ENCODE peak calls at places on chromosomes 13 and 19, in nine cellular contexts. M is testis, U is cardiac fibroblast, S is WERI-Rb-1, O is AG04449, Y is uterus, D is suprapubic skin, Z is fibroblast of lung, W is astrocyte of the spinal cord. I is an unnamed sample.

GRCh38 chr13:33258437-33259193 is 26.9 kb downstream of the STARD13 start:
- DNase-seq in M (no peak), U (peak; percentile 74), S (no peak), O (no peak), Y (peak; percentile 37), D (no peak), Z (peak; percentile 59), W (no peak), I (no peak)

GRCh38 chr13:108993346-108993745 is 363.9 kb downstream of the MYO16 start:
- DNase-seq in M (no peak), U (no peak), S (no peak), O (no peak), Y (no peak), D (no peak), Z (peak; percentile 43), W (no peak), I (peak; percentile 72)

GRCh38 chr19:45958763-45959516 is 14.7 kb downstream of the NOVA2 start:
- DNase-seq in M (no peak), U (no peak), S (peak; percentile 66), O (no peak), Y (no peak), D (no peak), Z (peak; percentile 91), W (peak; percentile 6), I (no peak)

GRCh38 chr13:110520431-110521295 is 40.9 kb downstream of the RAB20 start:
- DNase-seq in M (peak; percentile 89), U (peak; percentile 93), S (no peak), O (no peak), Y (peak; percentile 65), D (peak; percentile 92), Z (peak; percentile 66), W (peak; percentile 76), I (no peak)

GRCh38 chr13:100725472-100725871 is 50.9 kb upstream of the TMTC4 start:
- DNase-seq in M (no peak), U (no peak), S (no peak), O (no peak), Y (no peak), D (no peak), Z (no peak), W (no peak), I (no peak)

GRCh38 chr19:455031-455705 is 5.7 kb downstream of the SHC2 start:
- DNase-seq in M (no peak), U (no peak), S (peak; percentile 29), O (no peak), Y (no peak), D (no peak), Z (no peak), W (no peak), I (no peak)

GRCh38 chr13:36822786-36823185 is 3.8 kb downstream of the RFXAP start:
- DNase-seq in M (no peak), U (peak; percentile 19), S (no peak), O (no peak), Y (no peak), D (no peak), Z (peak; percentile 34), W (peak; percentile 28), I (no peak)

GRCh38 chr19:43460362-43461016 is 4.9 kb downstream of the LYPD3 start:
- DNase-seq in M (no peak), U (no peak), S (no peak), O (no peak), Y (no peak), D (no peak), Z (no peak), W (no peak), I (peak; percentile 31)

GRCh38 chr19:49591731-49592485 is 926 bp downstream of the PRR12 start:
- DNase-seq in M (no peak), U (peak; percentile 42), S (peak; percentile 73), O (no peak), Y (peak; percentile 51), D (peak; percentile 84), Z (peak; percentile 49), W (peak; percentile 45), I (peak; percentile 60)

GRCh38 chr19:3162418-3163229 is 15.9 kb upstream of the S1PR4 start:
- DNase-seq in M (peak; percentile 84), U (no peak), S (no peak), O (no peak), Y (no peak), D (no peak), Z (no peak), W (no peak), I (peak; percentile 45)

GRCh38 chr13:39900106-39900750 is 244.8 kb downstream of the COG6 start:
- DNase-seq in M (peak; percentile 22), U (peak; percentile 84), S (no peak), O (no peak), Y (no peak), D (no peak), Z (peak; percentile 74), W (peak; percentile 59), I (no peak)

DNA sequence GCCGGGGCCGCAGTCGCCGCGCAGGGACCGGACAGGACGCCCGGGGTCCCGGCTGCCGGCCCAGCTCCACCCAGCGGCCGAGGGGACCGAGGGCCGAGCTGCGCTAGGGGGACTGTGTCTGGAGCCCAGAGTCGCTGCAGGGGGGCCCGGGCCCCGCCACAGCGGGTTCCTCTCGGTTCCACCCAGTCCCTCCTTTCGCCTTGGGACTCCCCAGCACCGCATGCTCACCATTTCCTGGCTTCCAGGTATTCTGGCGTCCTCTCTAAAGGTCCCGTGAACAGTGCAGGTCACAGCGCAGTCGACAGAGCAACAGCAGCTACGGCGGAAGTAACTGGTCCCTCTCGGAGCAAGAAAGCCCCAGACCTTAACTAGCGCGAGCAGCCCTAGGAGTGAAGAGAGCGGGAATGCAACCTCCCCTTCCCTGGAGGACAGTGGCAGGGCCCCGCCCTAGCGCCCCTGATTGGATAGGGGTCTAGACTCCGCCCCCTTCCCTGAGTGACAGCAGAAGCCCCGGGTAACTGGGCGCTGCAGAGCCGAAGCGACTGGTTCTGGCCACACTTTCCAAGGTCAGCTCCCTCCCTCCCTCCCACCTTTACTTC is at the start of gene ZNF878:
- DNase-seq in M (peak; percentile 95), U (peak; percentile 85), S (peak; percentile 99), O (no peak), Y (peak; percentile 88), D (peak; percentile 92), Z (peak; percentile 86), W (peak; percentile 83), I (peak; percentile 66)
- TF ChIP-seq CTCF in M (no peak), U (no peak), S (peak; percentile 36), O (no peak), Y (peak; percentile 3), D (no peak), Z (no peak), W (peak; percentile 14), I (no peak)

GRCh38 chr19:29336425-29336824 is 123.5 kb upstream of the UQCRFS1 start:
- DNase-seq in M (no peak), U (no peak), S (no peak), O (no peak), Y (no peak), D (no peak), Z (no peak), W (no peak), I (no peak)

DNA sequence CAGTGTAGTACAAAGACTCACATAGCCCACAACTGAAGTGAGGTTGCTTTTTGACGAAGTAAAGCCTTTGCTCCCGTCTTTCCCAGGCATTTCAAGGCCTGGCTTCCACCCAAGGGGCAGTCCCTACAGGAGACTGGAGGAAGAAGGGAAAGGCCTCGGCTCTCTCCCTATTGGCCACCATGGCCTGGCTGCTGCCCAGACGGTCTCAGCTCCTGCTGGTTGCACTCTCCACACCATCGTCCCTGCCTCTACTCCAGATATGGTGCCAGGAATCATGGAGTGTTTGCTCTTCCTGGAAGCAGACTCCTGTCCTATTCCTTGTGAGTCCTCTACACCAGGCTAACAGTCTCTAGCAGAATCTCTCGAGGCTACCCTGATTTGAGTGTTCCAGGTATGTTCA is 124.1 kb upstream of the UQCRFS1 start:
- DNase-seq in M (no peak), U (no peak), S (no peak), O (no peak), Y (no peak), D (no peak), Z (no peak), W (no peak), I (no peak)
- H3K4me3 ChIP-seq in M (no peak overlapping the region), U (no peak overlapping the region), S (no peak overlapping the region), O (no peak overlapping the region), Y (no peak overlapping the region), D (no peak overlapping the region), Z (no peak overlapping the region), W (no peak overlapping the region), I (no peak overlapping the region)

GRCh38 chr13:57075588-57075987 is 65.1 kb upstream of the PRR20A start:
- DNase-seq in M (no peak), U (no peak), S (no peak), O (no peak), Y (no peak), D (no peak), Z (no peak), W (no peak), I (no peak)
- TF ChIP-seq CTCF in M (no peak), U (no peak), S (no peak), O (no peak), Y (no peak), D (no peak), Z (no peak), W (no peak), I (no peak)

GRCh38 chr19:40661616-40662015 is 28.8 kb downstream of the NUMBL start:
- DNase-seq in M (no peak), U (no peak), S (no peak), O (no peak), Y (no peak), D (no peak), Z (no peak), W (no peak), I (no peak)
- H3K4me3 ChIP-seq in M (no peak overlapping the region), U (no peak overlapping the region), S (no peak overlapping the region), O (no peak overlapping the region), Y (no peak overlapping the region), D (no peak overlapping the region), Z (no peak overlapping the region), W (no peak overlapping the region), I (no peak overlapping the region)

DNA sequence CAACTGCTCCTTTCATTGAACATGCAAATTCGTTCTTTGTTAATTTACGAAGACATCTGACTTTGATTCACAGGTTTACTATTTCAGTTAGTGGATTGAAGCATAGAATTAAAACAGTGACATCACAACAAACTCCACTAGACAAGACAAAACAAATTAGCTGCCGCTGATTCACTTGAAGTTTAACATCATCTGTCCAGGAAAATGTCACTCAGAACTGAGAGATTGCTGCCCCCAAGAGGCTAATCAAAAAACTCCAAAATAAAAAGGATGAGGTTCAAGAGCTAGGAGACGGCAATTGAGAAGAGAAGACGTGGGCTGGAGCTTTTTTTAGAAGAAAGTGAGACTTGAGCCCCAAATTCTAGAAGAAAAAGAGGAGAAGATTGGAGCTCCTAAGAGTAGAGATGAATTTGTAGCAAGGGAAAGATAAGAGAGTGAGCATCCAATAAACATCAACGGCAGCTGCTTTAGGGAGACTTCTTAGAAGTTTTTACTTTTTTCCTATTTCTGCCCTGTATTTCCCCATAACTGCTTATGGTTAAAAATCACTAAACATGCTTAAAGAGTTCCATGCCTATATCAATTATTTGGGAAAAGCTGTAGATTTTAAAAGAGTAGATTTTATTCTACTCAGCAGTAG is 40.8 kb upstream of the TPP2 start:
- DNase-seq in M (no peak), U (peak; percentile 44), S (peak; percentile 42), O (no peak), Y (no peak), D (no peak), Z (peak; percentile 21), W (peak; percentile 51), I (peak; percentile 73)
- TF ChIP-seq CTCF in M (no peak), U (peak; percentile 36), S (peak; percentile 65), O (peak; percentile 15), Y (peak; percentile 18), D (peak; percentile 8), Z (peak; percentile 53), W (peak; percentile 44), I (peak; percentile 57)

GRCh38 chr19:12985049-12985776 is 10.1 kb upstream of the NFIX start:
- DNase-seq in M (peak; percentile 65), U (peak; percentile 27), S (peak; percentile 31), O (no peak), Y (no peak), D (peak; percentile 86), Z (peak; percentile 79), W (peak; percentile 64), I (no peak)
- H3K4me3 ChIP-seq in M (no peak overlapping the region), U (no peak overlapping the region), S (no peak overlapping the region), O (no peak overlapping the region), Y (no peak overlapping the region), D (no peak overlapping the region), Z (no peak overlapping the region), W (no peak overlapping the region), I (no peak overlapping the region)